ENCODE peak calls at places on chromosomes 4 and X, in seven cellular contexts. H is prostate gland, C is fibroblast of mammary gland, U is fibroblast of the aortic adventitia, F is left lung, S is spleen, K is NB4. A is an unnamed sample.

GRCh38 chrX:39869846-39870601 is 227.7 kb downstream of the BCOR start:
- DNase-seq in H (no peak), U (peak; percentile 33), S (no peak), F (no peak), K (peak; percentile 78), C (peak; percentile 55), A (no peak)

GRCh38 chr4:140719022-140719421 is 37.2 kb downstream of the TBC1D9 start:
- DNase-seq in K (no peak), H (no peak), C (peak; percentile 78), U (peak; percentile 65), F (no peak), S (no peak), A (no peak)

GRCh38 chr4:106362426-106362825 is 6.2 kb downstream of the GIMD1 start:
- DNase-seq in F (no peak), K (no peak), U (no peak), S (no peak), H (no peak), C (no peak), A (no peak)

GRCh38 chrX:155263854-155264628 is at the start of gene RAB39B:
- DNase-seq in S (peak; percentile 90), F (peak; percentile 83), H (peak; percentile 6), K (peak; percentile 14), U (peak; percentile 71), C (peak; percentile 75), A (peak; percentile 46)

GRCh38 chrX:116009871-116010710 is 160.5 kb upstream of the AGTR2 start:
- DNase-seq in C (no peak), H (peak; percentile 5), F (no peak), K (peak; percentile 38), S (peak; percentile 56), U (no peak), A (no peak)

GRCh38 chrX:72247206-72247944 is 8.5 kb upstream of the ERCC6L start:
- DNase-seq in H (no peak), S (no peak), F (no peak), K (no peak), U (no peak), C (peak; percentile 34), A (no peak)

GRCh38 chrX:44306336-44306735 is 37.1 kb downstream of the EFHC2 start:
- DNase-seq in C (peak; percentile 19), H (no peak), F (no peak), U (peak; percentile 1), S (no peak), K (no peak), A (no peak)

GRCh38 chr4:151721466-151721865 is 39.3 kb downstream of the GATB start:
- DNase-seq in F (no peak), C (peak; percentile 25), K (peak; percentile 21), H (no peak), S (no peak), U (no peak), A (no peak)

GRCh38 chr4:17468638-17469221 is 43.2 kb downstream of the QDPR start:
- DNase-seq in S (no peak), K (peak; percentile 60), C (peak; percentile 69), H (no peak), F (no peak), U (peak; percentile 74), A (no peak)

GRCh38 chr4:95077864-95078263 is 320.1 kb downstream of the BMPR1B start:
- DNase-seq in C (peak; percentile 34), H (no peak), F (no peak), U (no peak), K (no peak), S (no peak), A (no peak)
- H3K4me3 ChIP-seq in C (no peak overlapping the region), H (no peak overlapping the region), F (no peak overlapping the region), U (no peak overlapping the region), K (no peak overlapping the region), S (no peak overlapping the region), A (no peak overlapping the region)

DNA sequence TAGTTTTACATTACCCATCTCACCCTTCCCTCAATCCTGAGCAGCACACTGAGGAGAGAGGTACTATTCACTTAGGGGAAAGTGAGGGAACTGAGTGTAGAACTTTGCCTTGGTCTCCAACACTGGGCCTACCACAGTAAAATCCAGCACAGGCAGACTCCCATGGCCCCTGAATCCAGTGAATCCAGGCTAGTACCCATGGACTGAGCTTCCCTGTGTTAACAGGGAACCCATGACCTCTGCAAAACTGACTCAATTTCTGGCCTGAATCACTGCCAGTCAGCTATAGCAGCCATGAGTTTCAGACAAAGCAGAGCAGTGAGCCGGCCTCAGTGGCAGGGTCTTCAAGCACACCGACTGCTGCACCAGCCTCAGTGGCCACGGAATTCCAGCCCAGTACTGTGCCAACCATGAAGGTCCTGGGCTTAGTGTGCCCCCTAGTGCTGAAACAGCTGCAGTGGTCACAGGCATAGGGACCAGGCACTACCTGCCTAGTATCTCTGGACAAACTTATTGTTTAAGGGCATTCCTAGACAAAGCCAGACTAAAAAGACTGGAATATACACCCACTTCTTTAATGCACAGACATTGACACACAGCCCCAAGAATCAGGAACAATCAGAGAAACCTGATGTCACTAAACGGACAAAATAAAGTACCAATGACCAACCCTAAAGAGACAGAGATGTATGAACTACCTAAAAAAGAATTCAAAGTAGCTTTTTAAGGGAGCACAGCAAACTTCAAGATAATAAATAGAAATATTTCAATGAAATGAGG is 127.4 kb upstream of the RPL34 start:
- DNase-seq in K (peak; percentile 19), H (no peak), S (peak; percentile 48), U (peak; percentile 26), C (peak; percentile 31), F (no peak), A (no peak)
- TF ChIP-seq CTCF in K (peak; percentile 44), H (no peak), S (no peak), U (peak; percentile 65), C (peak; percentile 66), F (no peak), A (peak; percentile 54)

GRCh38 chr4:121760205-121760604 is 4.8 kb downstream of the SMIM43 start:
- DNase-seq in H (no peak), F (no peak), U (no peak), S (no peak), C (no peak), K (no peak), A (no peak)

GRCh38 chr4:121765941-121766538 is 1.1 kb upstream of the SMIM43 start:
- DNase-seq in U (no peak), H (no peak), K (no peak), S (no peak), F (no peak), C (no peak), A (no peak)

GRCh38 chr4:121764702-121765367 is at the start of gene SMIM43:
- DNase-seq in U (peak; percentile 17), H (no peak), S (no peak), C (no peak), F (peak; percentile 79), K (no peak), A (no peak)

GRCh38 chr4:121765368-121765705 is 373 bp upstream of the SMIM43 start:
- DNase-seq in F (no peak), H (no peak), S (no peak), U (no peak), C (no peak), K (no peak), A (no peak)

GRCh38 chr4:121764303-121764701 is 662 bp downstream of the SMIM43 start:
- DNase-seq in K (no peak), H (no peak), C (no peak), U (no peak), S (no peak), F (no peak), A (no peak)
- H3K4me3 ChIP-seq in K (no peak overlapping the region), H (no peak overlapping the region), C (peak overlapping the region; percentile 57), U (peak overlapping the region; percentile 68), S (no peak overlapping the region), F (peak overlapping the region; percentile 41), A (no peak overlapping the region)

GRCh38 chr4:139403457-139403856 is 50.5 kb upstream of the RAB33B start:
- DNase-seq in U (no peak), F (no peak), H (no peak), S (no peak), C (no peak), K (peak; percentile 33), A (no peak)
- TF ChIP-seq CTCF in U (no peak), F (no peak), H (no peak), S (no peak), C (no peak), K (no peak), A (peak; percentile 25)